ENCODE peak calls at places on chromosomes 5 and 9, in four cellular contexts. One of them, this sample, is unnamed.
A peak's percentile ranks its signal among the peaks of the same experiment; 100 is the strongest.

GRCh38 chr5:151213803-151214613 is 9.9 kb downstream of the CCDC69 start:
- DNase-seq in fibroblast of mammary gland: peak; percentile 57
- DNase-seq in iPS DF 19.7: no peak
- DNase-seq in activated CD4-positive, CD25-positive, alpha-beta regulatory T cell: peak; percentile 44
- DNase-seq in this sample: no peak

GRCh38 chr5:28473531-28474107 is 1435.2 kb upstream of the CDH9 start:
- DNase-seq in fibroblast of mammary gland: peak; percentile 1
- DNase-seq in iPS DF 19.7: no peak
- DNase-seq in activated CD4-positive, CD25-positive, alpha-beta regulatory T cell: no peak
- DNase-seq in this sample: no peak

GRCh38 chr5:124902097-124902821 is 155.8 kb upstream of the ZNF608 start:
- DNase-seq in fibroblast of mammary gland: peak; percentile 21
- DNase-seq in iPS DF 19.7: no peak
- DNase-seq in activated CD4-positive, CD25-positive, alpha-beta regulatory T cell: no peak
- DNase-seq in this sample: no peak

GRCh38 chr5:2303391-2304100 is 420.8 kb upstream of the IRX4 start:
- DNase-seq in fibroblast of mammary gland: no peak
- DNase-seq in iPS DF 19.7: no peak
- DNase-seq in activated CD4-positive, CD25-positive, alpha-beta regulatory T cell: no peak
- DNase-seq in this sample: no peak

GRCh38 chr9:119365291-119366027 is 3.8 kb downstream of the BRINP1 start:
- DNase-seq in fibroblast of mammary gland: peak; percentile 35
- DNase-seq in iPS DF 19.7: peak; percentile 73
- DNase-seq in activated CD4-positive, CD25-positive, alpha-beta regulatory T cell: no peak
- DNase-seq in this sample: no peak

GRCh38 chr9:137182836-137183235 is 5.5 kb downstream of the ANAPC2 start:
- DNase-seq in fibroblast of mammary gland: no peak
- DNase-seq in iPS DF 19.7: no peak
- DNase-seq in activated CD4-positive, CD25-positive, alpha-beta regulatory T cell: no peak
- DNase-seq in this sample: no peak

GRCh38 chr9:114378883-114379282 is 8.9 kb downstream of the AKNA start:
- DNase-seq in fibroblast of mammary gland: no peak
- DNase-seq in iPS DF 19.7: no peak
- DNase-seq in activated CD4-positive, CD25-positive, alpha-beta regulatory T cell: no peak
- DNase-seq in this sample: no peak

GRCh38 chr9:272251-273213 is 57.9 kb downstream of the DOCK8 start:
- DNase-seq in fibroblast of mammary gland: no peak
- DNase-seq in iPS DF 19.7: no peak
- DNase-seq in activated CD4-positive, CD25-positive, alpha-beta regulatory T cell: peak; percentile 18
- DNase-seq in this sample: no peak

GRCh38 chr5:170467000-170467707 is 36.7 kb upstream of the KCNIP1 start:
- DNase-seq in fibroblast of mammary gland: peak; percentile 97
- DNase-seq in iPS DF 19.7: no peak
- DNase-seq in activated CD4-positive, CD25-positive, alpha-beta regulatory T cell: no peak
- DNase-seq in this sample: no peak

GRCh38 chr5:38714240-38714639 is 131.6 kb upstream of the OSMR start:
- DNase-seq in fibroblast of mammary gland: no peak
- DNase-seq in iPS DF 19.7: no peak
- DNase-seq in activated CD4-positive, CD25-positive, alpha-beta regulatory T cell: no peak
- DNase-seq in this sample: no peak

GRCh38 chr5:97854871-97855762 is 672.1 kb upstream of the RIOK2 start:
- DNase-seq in fibroblast of mammary gland: peak; percentile 59
- DNase-seq in iPS DF 19.7: no peak
- DNase-seq in activated CD4-positive, CD25-positive, alpha-beta regulatory T cell: no peak
- DNase-seq in this sample: no peak

GRCh38 chr9:100589582-100589981 is 11.7 kb downstream of the CAVIN4 start:
- DNase-seq in fibroblast of mammary gland: peak; percentile 54
- DNase-seq in iPS DF 19.7: no peak
- DNase-seq in activated CD4-positive, CD25-positive, alpha-beta regulatory T cell: no peak
- DNase-seq in this sample: no peak

GRCh38 chr5:115522832-115523365 is 21.7 kb downstream of the FEM1C start:
- DNase-seq in fibroblast of mammary gland: no peak
- DNase-seq in iPS DF 19.7: no peak
- DNase-seq in activated CD4-positive, CD25-positive, alpha-beta regulatory T cell: no peak
- DNase-seq in this sample: no peak

GRCh38 chr9:127968046-127968445 is 12.7 kb downstream of the EEIG1 start:
- DNase-seq in fibroblast of mammary gland: peak; percentile 79
- DNase-seq in iPS DF 19.7: no peak
- DNase-seq in activated CD4-positive, CD25-positive, alpha-beta regulatory T cell: no peak
- DNase-seq in this sample: no peak

GRCh38 chr5:117424559-117424958 is 849.9 kb upstream of the SEMA6A start:
- DNase-seq in fibroblast of mammary gland: no peak
- DNase-seq in iPS DF 19.7: no peak
- DNase-seq in activated CD4-positive, CD25-positive, alpha-beta regulatory T cell: no peak
- DNase-seq in this sample: no peak

GRCh38 chr5:135185461-135186075 is 151.5 kb upstream of the PITX1 start:
- DNase-seq in fibroblast of mammary gland: peak; percentile 8
- DNase-seq in iPS DF 19.7: no peak
- DNase-seq in activated CD4-positive, CD25-positive, alpha-beta regulatory T cell: no peak
- DNase-seq in this sample: no peak

GRCh38 chr9:138048184-138048583 is 170.6 kb downstream of the CACNA1B start:
- DNase-seq in fibroblast of mammary gland: no peak
- DNase-seq in iPS DF 19.7: no peak
- DNase-seq in activated CD4-positive, CD25-positive, alpha-beta regulatory T cell: no peak
- DNase-seq in this sample: no peak

GRCh38 chr5:149829954-149830353 is 99.8 kb downstream of the PPARGC1B start:
- DNase-seq in fibroblast of mammary gland: peak; percentile 22
- DNase-seq in iPS DF 19.7: no peak
- DNase-seq in activated CD4-positive, CD25-positive, alpha-beta regulatory T cell: no peak
- DNase-seq in this sample: no peak

GRCh38 chr9:121252104-121252851 is 15.7 kb upstream of the GSN start:
- DNase-seq in fibroblast of mammary gland: no peak
- DNase-seq in iPS DF 19.7: no peak
- DNase-seq in activated CD4-positive, CD25-positive, alpha-beta regulatory T cell: no peak
- DNase-seq in this sample: no peak

GRCh38 chr9:79673614-79674013 is 101.8 kb downstream of the TLE4 start:
- DNase-seq in fibroblast of mammary gland: no peak
- DNase-seq in iPS DF 19.7: no peak
- DNase-seq in activated CD4-positive, CD25-positive, alpha-beta regulatory T cell: no peak
- DNase-seq in this sample: no peak

GRCh38 chr5:96572864-96573512 is 89.2 kb upstream of the CAST start:
- DNase-seq in fibroblast of mammary gland: peak; percentile 99
- DNase-seq in iPS DF 19.7: no peak
- DNase-seq in activated CD4-positive, CD25-positive, alpha-beta regulatory T cell: no peak
- DNase-seq in this sample: no peak

GRCh38 chr9:92608221-92609141 is 61.5 kb downstream of the IPPK start:
- DNase-seq in fibroblast of mammary gland: peak; percentile 54
- DNase-seq in iPS DF 19.7: no peak
- DNase-seq in activated CD4-positive, CD25-positive, alpha-beta regulatory T cell: no peak
- DNase-seq in this sample: no peak

GRCh38 chr5:153640293-153640692 is 149.8 kb downstream of the GRIA1 start:
- DNase-seq in fibroblast of mammary gland: no peak
- DNase-seq in iPS DF 19.7: no peak
- DNase-seq in activated CD4-positive, CD25-positive, alpha-beta regulatory T cell: no peak
- DNase-seq in this sample: no peak

GRCh38 chr5:119343766-119344165 is 12.1 kb upstream of the TNFAIP8 start:
- DNase-seq in fibroblast of mammary gland: peak; percentile 49
- DNase-seq in iPS DF 19.7: no peak
- DNase-seq in activated CD4-positive, CD25-positive, alpha-beta regulatory T cell: peak; percentile 12
- DNase-seq in this sample: no peak

GRCh38 chr5:121949885-121950284 is 11.9 kb upstream of the SRFBP1 start:
- DNase-seq in fibroblast of mammary gland: peak; percentile 70
- DNase-seq in iPS DF 19.7: no peak
- DNase-seq in activated CD4-positive, CD25-positive, alpha-beta regulatory T cell: no peak
- DNase-seq in this sample: no peak

GRCh38 chr9:128554155-128554862 is 1.9 kb downstream of the SPTAN1 start:
- DNase-seq in fibroblast of mammary gland: peak; percentile 87
- DNase-seq in iPS DF 19.7: no peak
- DNase-seq in activated CD4-positive, CD25-positive, alpha-beta regulatory T cell: no peak
- DNase-seq in this sample: no peak

GRCh38 chr9:94150890-94151660 is 66.8 kb downstream of the PTPDC1 start:
- DNase-seq in fibroblast of mammary gland: no peak
- DNase-seq in iPS DF 19.7: no peak
- DNase-seq in activated CD4-positive, CD25-positive, alpha-beta regulatory T cell: no peak
- DNase-seq in this sample: no peak

GRCh38 chr5:161138751-161139455 is 286.9 kb upstream of the ATP10B start:
- DNase-seq in fibroblast of mammary gland: no peak
- DNase-seq in iPS DF 19.7: no peak
- DNase-seq in activated CD4-positive, CD25-positive, alpha-beta regulatory T cell: no peak
- DNase-seq in this sample: no peak

GRCh38 chr5:72427488-72428437 is 79.4 kb downstream of the ZNF366 start:
- DNase-seq in fibroblast of mammary gland: peak; percentile 50
- DNase-seq in iPS DF 19.7: no peak
- DNase-seq in activated CD4-positive, CD25-positive, alpha-beta regulatory T cell: no peak
- DNase-seq in this sample: no peak

GRCh38 chr9:92663126-92663525 is 6.8 kb downstream of the IPPK start:
- DNase-seq in fibroblast of mammary gland: no peak
- DNase-seq in iPS DF 19.7: no peak
- DNase-seq in activated CD4-positive, CD25-positive, alpha-beta regulatory T cell: no peak
- DNase-seq in this sample: no peak

GRCh38 chr5:160287378-160288051 is 24.8 kb downstream of the CCNJL start:
- DNase-seq in fibroblast of mammary gland: no peak
- DNase-seq in iPS DF 19.7: peak; percentile 96
- DNase-seq in activated CD4-positive, CD25-positive, alpha-beta regulatory T cell: no peak
- DNase-seq in this sample: no peak

GRCh38 chr5:143235423-143235822 is 168.1 kb downstream of the NR3C1 start:
- DNase-seq in fibroblast of mammary gland: peak; percentile 92
- DNase-seq in iPS DF 19.7: no peak
- DNase-seq in activated CD4-positive, CD25-positive, alpha-beta regulatory T cell: no peak
- DNase-seq in this sample: no peak

GRCh38 chr5:7010578-7010977 is 297.3 kb downstream of the TENT4A start:
- DNase-seq in fibroblast of mammary gland: no peak
- DNase-seq in iPS DF 19.7: no peak
- DNase-seq in activated CD4-positive, CD25-positive, alpha-beta regulatory T cell: no peak
- DNase-seq in this sample: no peak

This sample was measured in amygdala.